ENCODE peak calls at places on chromosomes 16 and 17, in eight cellular contexts. K is OCI-LY7, S is GM23248, W is neural progenitor cell, J is hepatocyte, U is PC-3, O is SK-N-SH, Z is MM.1S. T is an unnamed sample.

GRCh38 chr17:80195671-80196529 is 24.2 kb downstream of the SGSH start:
- DNase-seq in K (peak; percentile 51), S (peak; percentile 36), W (peak; percentile 59), J (no peak), U (peak; percentile 52), O (peak; percentile 70), Z (peak; percentile 23), T (no peak)

GRCh38 chr17:79646721-79647455 is 36.0 kb upstream of the RBFOX3 start:
- DNase-seq in K (no peak), S (no peak), W (no peak), J (no peak), U (no peak), O (peak; percentile 15), Z (no peak), T (no peak)

GRCh38 chr17:3514873-3515272 is 39.1 kb downstream of the ASPA start:
- DNase-seq in K (no peak), S (no peak), W (no peak), J (no peak), U (no peak), O (no peak), Z (no peak), T (no peak)

GRCh38 chr17:81427446-81428120 is 32.3 kb downstream of the BAHCC1 start:
- DNase-seq in K (no peak), S (no peak), W (peak; percentile 58), J (no peak), U (no peak), O (peak; percentile 73), Z (no peak), T (no peak)

GRCh38 chr16:88993006-88993787 is 16.2 kb upstream of the CBFA2T3 start:
- DNase-seq in K (peak; percentile 67), S (no peak), W (peak; percentile 55), J (no peak), U (no peak), O (no peak), Z (no peak), T (no peak)

GRCh38 chr17:40520991-40521453 is 19.6 kb upstream of the TNS4 start:
- DNase-seq in K (no peak), S (no peak), W (no peak), J (no peak), U (no peak), O (no peak), Z (no peak), T (no peak)

GRCh38 chr16:57277586-57277985 is 6.9 kb downstream of the PLLP start:
- DNase-seq in K (no peak), S (peak; percentile 66), W (no peak), J (no peak), U (peak; percentile 96), O (no peak), Z (peak; percentile 55), T (peak; percentile 28)

GRCh38 chr17:63640038-63640437 is 17.8 kb downstream of the MAP3K3 start:
- DNase-seq in K (no peak), S (no peak), W (no peak), J (no peak), U (no peak), O (no peak), Z (no peak), T (no peak)

GRCh38 chr17:297758-298157 is 54.8 kb downstream of the RPH3AL start:
- DNase-seq in K (no peak), S (no peak), W (no peak), J (no peak), U (no peak), O (no peak), Z (no peak), T (no peak)

GRCh38 chr16:17850626-17851265 is 380.0 kb upstream of the XYLT1 start:
- DNase-seq in K (no peak), S (no peak), W (peak; percentile 58), J (no peak), U (no peak), O (peak; percentile 26), Z (no peak), T (no peak)

GRCh38 chr16:77273-77806 is 685 bp upstream of the MPG start:
- DNase-seq in K (peak; percentile 62), S (peak; percentile 87), W (peak; percentile 77), J (peak; percentile 79), U (peak; percentile 26), O (peak; percentile 86), Z (peak; percentile 61), T (no peak)

GRCh38 chr17:43791589-43791988 is 11.4 kb downstream of the CFAP97D1 start:
- DNase-seq in K (peak; percentile 63), S (peak; percentile 51), W (peak; percentile 34), J (no peak), U (peak; percentile 84), O (peak; percentile 55), Z (no peak), T (peak; percentile 82)

GRCh38 chr17:40190197-40191021 is 13.1 kb downstream of the RAPGEFL1 start:
- DNase-seq in K (peak; percentile 64), S (peak; percentile 49), W (peak; percentile 63), J (no peak), U (peak; percentile 28), O (peak; percentile 83), Z (peak; percentile 38), T (no peak)

GRCh38 chr16:88681709-88682451 is 4.4 kb downstream of the SNAI3 start:
- DNase-seq in K (peak; percentile 99), S (peak; percentile 57), W (no peak), J (no peak), U (no peak), O (peak; percentile 37), Z (peak; percentile 76), T (no peak)

GRCh38 chr17:17155568-17155967 is 50.6 kb downstream of the PLD6 start:
- DNase-seq in K (no peak), S (peak; percentile 29), W (no peak), J (no peak), U (no peak), O (no peak), Z (no peak), T (no peak)

GRCh38 chr17:37774508-37774907 is 29.6 kb upstream of the HNF1B start:
- DNase-seq in K (peak; percentile 48), S (no peak), W (no peak), J (no peak), U (no peak), O (no peak), Z (peak; percentile 96), T (no peak)

GRCh38 chr16:11390573-11391495 is 45.6 kb downstream of the RMI2 start:
- DNase-seq in K (no peak), S (no peak), W (peak; percentile 50), J (peak; percentile 23), U (no peak), O (peak; percentile 80), Z (no peak), T (no peak)

GRCh38 chr16:2146739-2147138 is 1.7 kb upstream of the RAB26 start:
- DNase-seq in K (no peak), S (no peak), W (no peak), J (no peak), U (no peak), O (no peak), Z (no peak), T (no peak)

GRCh38 chr17:8087942-8088230 is 370 bp upstream of the ALOX12B start:
- DNase-seq in K (no peak), S (no peak), W (no peak), J (no peak), U (no peak), O (no peak), Z (no peak), T (no peak)

GRCh38 chr17:47687748-47688147 is 6.2 kb upstream of the TBKBP1 start:
- DNase-seq in K (no peak), S (peak; percentile 59), W (peak; percentile 60), J (no peak), U (no peak), O (peak; percentile 27), Z (peak; percentile 29), T (no peak)

GRCh38 chr16:88977028-88977844 is at the start of gene CBFA2T3:
- DNase-seq in K (peak; percentile 79), S (no peak), W (no peak), J (no peak), U (no peak), O (no peak), Z (peak; percentile 69), T (no peak)

DNA sequence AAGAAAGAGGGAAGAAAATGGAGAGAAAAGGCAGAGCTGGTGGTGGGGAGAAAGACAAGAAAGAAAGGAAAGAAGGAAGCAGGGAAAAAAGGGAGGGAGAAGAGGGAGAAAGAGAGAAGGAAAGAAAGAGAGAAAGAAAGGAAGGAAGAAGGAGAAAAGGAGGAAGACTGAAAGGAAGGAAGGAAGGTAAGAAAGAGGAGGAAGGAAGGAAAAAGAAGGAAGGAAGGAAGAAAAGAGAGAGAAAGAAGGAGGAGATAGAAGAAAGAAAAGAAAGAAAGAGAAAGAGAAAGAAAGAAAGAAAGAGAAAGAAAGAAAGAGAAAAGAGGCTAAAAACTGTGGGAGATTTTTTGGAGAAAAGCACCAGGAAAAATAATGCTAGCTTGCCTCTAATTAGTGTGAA is 561.4 kb upstream of the GOT2 start:
- DNase-seq in K (no peak), S (no peak), W (no peak), J (no peak), U (no peak), O (no peak), Z (no peak), T (no peak)
- TF ChIP-seq EZH2phosphoT487 in K (no peak), S (no peak), W (no peak), J (no peak), U (no peak), O (no peak), Z (no peak), T (no peak)

DNA sequence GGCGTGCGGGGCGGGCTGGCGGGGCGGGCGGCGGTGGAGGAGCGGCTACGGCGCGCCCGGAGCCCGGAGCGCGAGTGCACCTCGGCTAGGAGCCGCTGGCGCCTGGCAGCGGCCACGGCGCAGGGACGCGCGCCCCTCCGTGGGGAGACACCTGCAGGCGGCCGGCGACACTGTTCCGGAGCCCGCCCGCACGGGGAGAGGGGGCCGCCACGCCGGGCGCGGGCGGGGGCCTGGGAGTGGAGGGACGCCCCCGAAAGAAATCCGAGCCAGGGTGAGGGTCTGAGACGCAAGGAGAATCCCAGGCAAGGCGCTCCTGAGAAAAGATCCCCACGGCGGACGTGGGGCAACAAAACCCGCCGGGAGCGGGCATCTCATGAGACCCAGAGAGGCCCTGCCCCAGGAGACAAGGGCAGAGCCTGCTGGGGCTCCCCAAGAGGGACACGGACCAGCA is at the start of gene GSG1L:
- DNase-seq in K (no peak), S (peak; percentile 12), W (peak; percentile 67), J (peak; percentile 32), U (no peak), O (peak; percentile 83), Z (no peak), T (no peak)
- TF ChIP-seq EZH2phosphoT487 in K (no peak), S (no peak), W (no peak), J (no peak), U (no peak), O (no peak), Z (no peak), T (no peak)

DNA sequence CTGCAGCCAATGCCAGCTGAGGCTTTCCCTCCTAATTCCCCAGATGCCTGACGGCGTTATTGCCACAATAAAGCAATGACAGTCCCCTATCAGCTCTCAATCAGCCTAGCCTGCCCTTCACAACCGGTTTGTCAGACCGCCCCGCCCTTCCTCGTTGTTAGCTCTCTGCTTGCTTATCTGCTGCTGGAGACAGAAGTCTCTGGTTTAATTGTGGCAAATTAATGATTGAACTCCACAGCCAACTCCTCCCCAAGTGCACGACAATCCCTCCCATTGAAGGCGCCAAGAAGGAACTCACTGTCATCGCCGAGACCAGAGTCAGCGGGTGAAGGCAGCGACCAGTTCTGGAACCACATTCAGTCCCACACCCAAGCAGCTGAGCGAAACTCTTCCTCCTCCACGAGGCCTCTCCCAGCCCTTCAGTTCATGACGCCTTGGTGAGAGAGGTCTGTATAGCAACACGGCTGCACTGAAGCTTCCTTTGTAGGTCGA is 474.4 kb downstream of the SLC39A11 start:
- DNase-seq in K (no peak), S (peak; percentile 56), W (peak; percentile 16), J (peak; percentile 89), U (peak; percentile 76), O (peak; percentile 80), Z (no peak), T (peak; percentile 66)
- TF ChIP-seq EZH2phosphoT487 in K (no peak), S (no peak), W (no peak), J (no peak), U (no peak), O (no peak), Z (no peak), T (no peak)

GRCh38 chr16:66058181-66058580 is 308.3 kb upstream of the CDH5 start:
- DNase-seq in K (no peak), S (peak; percentile 63), W (no peak), J (peak; percentile 44), U (no peak), O (no peak), Z (no peak), T (no peak)
- TF ChIP-seq EZH2phosphoT487 in K (no peak), S (no peak), W (no peak), J (no peak), U (no peak), O (no peak), Z (no peak), T (no peak)

T was measured in HCT116.